ENCODE peak calls at places on chromosomes 1 and 21, in seven cellular contexts. S, T, I, M, X, B and V are unnamed samples.
A peak's percentile ranks its signal among the peaks of the same experiment; 100 is the strongest.

GRCh38 chr1:26360051-26360806 is 6.3 kb upstream of the CRYBG2 start:
- DNase-seq in S (no peak), T (no peak), I (peak; percentile 17), M (no peak), X (peak; percentile 71), B (no peak), V (peak; percentile 49)

GRCh38 chr1:64090436-64090835 is 113.0 kb upstream of the UBE2U start:
- DNase-seq in S (no peak), T (no peak), I (no peak), M (no peak), X (no peak), B (no peak), V (no peak)

GRCh38 chr1:84272401-84272800 is 29.1 kb upstream of the SAMD13 start:
- DNase-seq in S (no peak), T (no peak), I (no peak), M (peak; percentile 81), X (no peak), B (peak; percentile 54), V (no peak)

GRCh38 chr1:115433483-115433882 is 95.4 kb upstream of the NGF start:
- DNase-seq in S (no peak), T (no peak), I (no peak), M (no peak), X (no peak), B (no peak), V (no peak)

GRCh38 chr1:219298581-219299148 is 125.0 kb downstream of the LYPLAL1 start:
- DNase-seq in S (peak; percentile 61), T (no peak), I (no peak), M (no peak), X (no peak), B (no peak), V (no peak)

GRCh38 chr1:105386489-105386888 is 1636.8 kb downstream of the AMY1C start:
- DNase-seq in S (no peak), T (no peak), I (no peak), M (no peak), X (no peak), B (peak; percentile 42), V (no peak)

GRCh38 chr1:39695011-39695410 is 3.8 kb upstream of the HPCAL4 start:
- DNase-seq in S (no peak), T (no peak), I (no peak), M (no peak), X (no peak), B (no peak), V (no peak)

GRCh38 chr21:15729346-15729673 is 472 bp upstream of the USP25 start:
- DNase-seq in S (no peak), T (no peak), I (no peak), M (no peak), X (no peak), B (no peak), V (no peak)

GRCh38 chr1:114467491-114467890 is 43.5 kb downstream of the TRIM33 start:
- DNase-seq in S (no peak), T (no peak), I (no peak), M (no peak), X (no peak), B (no peak), V (no peak)

GRCh38 chr1:13816016-13816760 is 116.2 kb downstream of the PRDM2 start:
- DNase-seq in S (no peak), T (no peak), I (no peak), M (no peak), X (no peak), B (no peak), V (no peak)

GRCh38 chr1:115676498-115677171 is 34.9 kb downstream of the VANGL1 start:
- DNase-seq in S (no peak), T (no peak), I (no peak), M (no peak), X (no peak), B (no peak), V (no peak)

GRCh38 chr1:114076308-114076707 is 77.4 kb downstream of the SYT6 start:
- DNase-seq in S (no peak), T (no peak), I (no peak), M (no peak), X (no peak), B (no peak), V (no peak)

GRCh38 chr1:91879739-91880138 is 6.2 kb downstream of the TGFBR3 start:
- DNase-seq in S (no peak), T (no peak), I (no peak), M (no peak), X (no peak), B (no peak), V (no peak)

GRCh38 chr1:172277277-172277676 is 143.2 kb upstream of the C1orf105 start:
- DNase-seq in S (no peak), T (no peak), I (no peak), M (no peak), X (no peak), B (no peak), V (no peak)

GRCh38 chr1:6907676-6908434 is 122.6 kb downstream of the CAMTA1 start:
- DNase-seq in S (no peak), T (no peak), I (no peak), M (no peak), X (no peak), B (no peak), V (no peak)

GRCh38 chr1:55380313-55380970 is 165.3 kb upstream of the USP24 start:
- DNase-seq in S (no peak), T (no peak), I (no peak), M (no peak), X (no peak), B (no peak), V (no peak)

GRCh38 chr21:38503588-38503987 is 5.3 kb upstream of the ERG start:
- DNase-seq in S (no peak), T (no peak), I (no peak), M (no peak), X (no peak), B (no peak), V (no peak)

GRCh38 chr1:234597894-234598293 is 12.1 kb downstream of the IRF2BP2 start:
- DNase-seq in S (no peak), T (peak; percentile 59), I (peak; percentile 52), M (peak; percentile 57), X (peak; percentile 72), B (peak; percentile 74), V (peak; percentile 61)

GRCh38 chr1:228650141-228650540 is 85.1 kb upstream of the RHOU start:
- DNase-seq in S (no peak), T (no peak), I (no peak), M (no peak), X (no peak), B (no peak), V (no peak)

GRCh38 chr1:206464456-206464964 is 5.8 kb upstream of the IKBKE start:
- DNase-seq in S (peak; percentile 76), T (peak; percentile 77), I (no peak), M (no peak), X (peak; percentile 43), B (no peak), V (no peak)

GRCh38 chr1:241688940-241689368 is 36.9 kb downstream of the WDR64 start:
- DNase-seq in S (no peak), T (peak; percentile 96), I (no peak), M (peak; percentile 51), X (no peak), B (no peak), V (no peak)

GRCh38 chr1:246735735-246736134 is 11.5 kb downstream of the SCCPDH start:
- DNase-seq in S (no peak), T (no peak), I (no peak), M (no peak), X (no peak), B (no peak), V (no peak)

GRCh38 chr1:23202263-23202749 is 15.0 kb downstream of the HTR1D start:
- DNase-seq in S (no peak), T (peak; percentile 59), I (no peak), M (no peak), X (no peak), B (peak; percentile 25), V (no peak)

GRCh38 chr1:53575141-53575947 is 116.1 kb downstream of the DMRTB1 start:
- DNase-seq in S (no peak), T (no peak), I (no peak), M (no peak), X (peak; percentile 7), B (no peak), V (no peak)

GRCh38 chr1:206575894-206576737 is 36.1 kb downstream of the EIF2D start:
- DNase-seq in S (no peak), T (no peak), I (no peak), M (no peak), X (no peak), B (peak; percentile 73), V (no peak)

GRCh38 chr1:54810144-54810942 is 9.2 kb upstream of the TTC22 start:
- DNase-seq in S (no peak), T (peak; percentile 52), I (peak; percentile 51), M (peak; percentile 65), X (peak; percentile 81), B (peak; percentile 16), V (peak; percentile 82)

GRCh38 chr1:94727846-94728715 is 92.1 kb upstream of the SLC44A3 start:
- DNase-seq in S (peak; percentile 76), T (peak; percentile 99), I (no peak), M (no peak), X (no peak), B (no peak), V (no peak)

GRCh38 chr1:157380523-157380922 is 171.8 kb downstream of the FCRL5 start:
- DNase-seq in S (no peak), T (no peak), I (no peak), M (no peak), X (no peak), B (no peak), V (no peak)

GRCh38 chr21:39048064-39048463 is 135.2 kb downstream of the PSMG1 start:
- DNase-seq in S (no peak), T (peak; percentile 33), I (no peak), M (no peak), X (no peak), B (no peak), V (no peak)

GRCh38 chr1:16718908-16719533 is 21.3 kb upstream of the RNU1-4 start:
- DNase-seq in S (no peak), T (no peak), I (no peak), M (no peak), X (no peak), B (no peak), V (no peak)

GRCh38 chr1:119276558-119276957 is 92.0 kb upstream of the HAO2 start:
- DNase-seq in S (no peak), T (no peak), I (no peak), M (no peak), X (no peak), B (peak; percentile 15), V (no peak)

GRCh38 chr1:242057745-242058115 is 58.8 kb upstream of the MAP1LC3C start:
- DNase-seq in S (no peak), T (no peak), I (no peak), M (no peak), X (no peak), B (no peak), V (no peak)

GRCh38 chr21:33035147-33035546 is 9.4 kb downstream of the OLIG2 start:
- DNase-seq in S (no peak), T (no peak), I (no peak), M (no peak), X (no peak), B (no peak), V (no peak)

GRCh38 chr1:168626326-168626725 is 49.9 kb downstream of the XCL1 start:
- DNase-seq in S (no peak), T (no peak), I (no peak), M (no peak), X (no peak), B (no peak), V (no peak)

GRCh38 chr1:59485171-59485570 is 188.3 kb downstream of the FGGY start:
- DNase-seq in S (no peak), T (no peak), I (no peak), M (no peak), X (no peak), B (no peak), V (no peak)